ENCODE peak calls at places on chromosomes 1 and 21, in seven cellular contexts. T, B, R, U, H, F and S are unnamed samples.

GRCh38 chr1:1157914-1158710 is 15.6 kb upstream of the TTLL10 start:
- DNase-seq in U (no peak), T (no peak), R (peak), B (no peak), F (no peak), H (peak), S (peak)

GRCh38 chr1:64042331-64043100 is 160.9 kb upstream of the UBE2U start:
- DNase-seq in R (no peak), U (no peak), B (no peak), F (no peak), H (no peak), T (no peak), S (no peak)

GRCh38 chr1:41514381-41514780 is 29.9 kb upstream of the EDN2 start:
- DNase-seq in R (no peak), F (no peak), U (peak), H (no peak), T (no peak), B (no peak), S (peak)

GRCh38 chr1:76799700-76800099 is 67.6 kb upstream of the ST6GALNAC5 start:
- DNase-seq in R (no peak), H (no peak), B (no peak), U (peak), F (no peak), T (no peak), S (no peak)

GRCh38 chr21:42818328-42818749 is 61.0 kb downstream of the WDR4 start:
- DNase-seq in T (peak), B (no peak), H (peak), U (peak), R (peak), F (no peak), S (peak)

GRCh38 chr1:31769720-31770390 is 5.7 kb upstream of the ADGRB2 start:
- DNase-seq in R (no peak), T (no peak), U (peak), F (no peak), H (no peak), B (no peak), S (peak)

GRCh38 chr1:194171596-194171995 is 985.2 kb upstream of the B3GALT2 start:
- DNase-seq in U (no peak), T (no peak), F (no peak), R (no peak), B (no peak), H (no peak), S (no peak)

GRCh38 chr1:25917996-25918395 is 11.8 kb upstream of the STMN1 start:
- DNase-seq in B (no peak), U (no peak), F (no peak), R (no peak), H (no peak), T (no peak), S (no peak)

GRCh38 chr21:31135536-31136184 is 97.4 kb upstream of the KRTAP19-8 start:
- DNase-seq in F (no peak), R (no peak), B (no peak), U (no peak), H (no peak), T (no peak), S (no peak)

GRCh38 chr21:41933259-41934079 is 20.3 kb downstream of the C2CD2 start:
- DNase-seq in F (no peak), R (no peak), B (no peak), T (no peak), U (peak), H (no peak), S (peak)

GRCh38 chr1:102970496-102971078 is 137.7 kb downstream of the COL11A1 start:
- DNase-seq in U (peak), B (no peak), R (peak), F (no peak), H (peak), T (peak), S (peak)

GRCh38 chr1:66506991-66507390 is 27.0 kb upstream of the SGIP1 start:
- DNase-seq in T (no peak), H (no peak), B (no peak), R (no peak), U (no peak), F (no peak), S (no peak)
- TF ChIP-seq JUND in T (no peak), H (no peak), B (no peak), R (no peak), U (no peak), F (no peak), S (no peak)

GRCh38 chr1:229221106-229222019 is 49.5 kb upstream of the RAB4A start:
- DNase-seq in U (peak), B (no peak), F (no peak), R (peak), T (no peak), H (no peak), S (no peak)
- TF ChIP-seq JUND in U (no peak), B (no peak), F (no peak), R (peak), T (no peak), H (no peak), S (peak)

DNA sequence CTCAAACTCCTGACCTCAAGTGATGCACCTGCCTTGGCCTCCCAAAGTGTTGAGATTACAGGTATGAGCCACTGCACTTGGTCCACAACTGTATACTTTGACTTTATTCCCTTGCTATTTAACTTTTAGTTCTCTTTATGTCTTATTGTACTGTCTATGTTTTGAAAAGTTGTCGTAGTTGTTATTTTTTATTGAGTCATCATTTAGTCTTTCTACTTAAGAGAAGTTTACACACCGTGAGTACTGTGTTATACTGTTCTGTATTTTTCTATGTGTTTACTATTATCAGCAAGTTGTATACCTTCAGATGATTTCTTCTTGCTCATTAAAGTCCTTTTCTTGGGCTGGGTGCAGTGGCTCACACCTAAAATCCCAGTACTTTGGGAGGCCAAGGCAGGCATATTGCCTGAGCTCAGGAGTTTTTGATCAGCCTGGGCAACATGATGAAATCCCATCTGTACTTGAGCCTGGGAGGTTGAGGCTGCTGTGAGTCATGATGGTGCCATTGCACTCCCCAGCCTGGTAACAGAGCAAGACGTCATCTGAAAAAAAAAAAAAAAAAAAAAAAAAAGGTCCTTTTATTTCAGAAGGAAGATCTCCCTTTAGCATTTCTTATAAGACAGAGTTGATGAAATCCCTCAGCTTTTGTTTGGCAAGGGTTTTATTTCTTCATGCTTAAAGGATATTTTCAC is 47.7 kb downstream of the TNFSF18 start:
- DNase-seq in B (no peak), R (no peak), F (no peak), T (no peak), U (no peak), H (no peak), S (no peak)
- TF ChIP-seq JUND in B (no peak), R (no peak), F (no peak), T (no peak), U (no peak), H (no peak), S (no peak)

GRCh38 chr1:84644472-84644871 is 45.8 kb downstream of the SSX2IP start:
- DNase-seq in F (no peak), H (peak), B (no peak), U (no peak), R (no peak), T (no peak), S (no peak)

GRCh38 chr1:84643183-84643582 is 47.1 kb downstream of the SSX2IP start:
- DNase-seq in H (no peak), R (no peak), U (no peak), F (no peak), B (no peak), T (no peak), S (no peak)

DNA sequence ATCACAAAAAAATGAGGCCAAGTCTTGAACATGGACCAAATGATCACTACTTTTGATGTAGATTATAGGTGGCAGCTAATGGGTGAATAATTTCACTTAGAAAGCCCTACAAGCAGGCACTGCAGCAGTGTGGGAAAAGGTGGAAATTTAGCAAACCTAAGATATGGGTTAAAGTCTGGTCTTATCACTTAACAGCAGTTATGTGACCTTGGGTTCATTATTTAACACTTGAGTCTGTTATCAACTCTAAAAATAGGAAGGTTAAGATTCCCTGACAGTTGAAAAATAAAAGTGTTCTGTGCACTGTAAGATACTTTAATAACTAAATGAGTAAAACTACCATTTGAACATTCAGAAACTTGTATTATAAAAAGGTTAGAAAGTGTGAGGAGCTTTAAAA is 47.5 kb downstream of the SSX2IP start:
- DNase-seq in T (no peak), F (no peak), B (no peak), H (peak), U (no peak), R (no peak), S (no peak)
- TF ChIP-seq JUND in T (no peak), F (no peak), B (no peak), H (no peak), U (no peak), R (no peak), S (no peak)